ENCODE peak calls at places on chromosome 17, in four cellular contexts. F is CD8-positive, alpha-beta T cell; V is fibroblast of the aortic adventitia; I is brain microvascular endothelial cell. S is an unnamed sample.
A peak's percentile ranks its signal among the peaks of the same experiment; 100 is the strongest.

GRCh38 chr17:45228985-45229517 is 7.4 kb downstream of the FMNL1 start:
- DNase-seq in I (peak; percentile 77), F (peak; percentile 83), V (peak; percentile 93), S (peak; percentile 96)

GRCh38 chr17:38590988-38591758 is 14.6 kb downstream of the SRCIN1 start:
- DNase-seq in F (no peak), V (no peak), I (no peak), S (no peak)

GRCh38 chr17:32318071-32318470 is 23.9 kb downstream of the C17orf75 start:
- DNase-seq in F (no peak), V (no peak), I (no peak), S (no peak)

GRCh38 chr17:40538019-40538935 is 27.0 kb downstream of the CCR7 start:
- DNase-seq in I (no peak), F (no peak), V (no peak), S (no peak)

GRCh38 chr17:1078831-1079561 is 82.1 kb downstream of the TIMM22 start:
- DNase-seq in V (no peak), I (no peak), F (no peak), S (no peak)

GRCh38 chr17:34486781-34487180 is 92.6 kb upstream of the TMEM132E start:
- DNase-seq in V (no peak), F (no peak), I (no peak), S (no peak)

GRCh38 chr17:71402007-71402406 is 718.8 kb upstream of the SOX9 start:
- DNase-seq in F (no peak), V (no peak), I (no peak), S (no peak)

GRCh38 chr17:44881145-44881544 is 18.1 kb downstream of the EFTUD2 start:
- DNase-seq in V (no peak), F (no peak), I (no peak), S (no peak)

GRCh38 chr17:19494961-19495806 is 38.5 kb upstream of the SLC47A1 start:
- DNase-seq in I (no peak), V (no peak), F (no peak), S (no peak)

GRCh38 chr17:10628756-10629155 is 28.4 kb downstream of the MYH3 start:
- DNase-seq in I (no peak), F (no peak), V (no peak), S (no peak)

GRCh38 chr17:422196-422930 is 69.8 kb upstream of the RPH3AL start:
- DNase-seq in V (no peak), F (no peak), I (no peak), S (no peak)

GRCh38 chr17:28554565-28554964 is 2.1 kb upstream of the UNC119 start:
- DNase-seq in I (no peak), F (no peak), V (peak; percentile 11), S (no peak)

GRCh38 chr17:41567317-41567716 is 4.5 kb downstream of the KRT9 start:
- DNase-seq in I (no peak), F (no peak), V (no peak), S (no peak)

GRCh38 chr17:55664287-55664686 is 58.4 kb downstream of the TMEM100 start:
- DNase-seq in V (no peak), F (no peak), I (no peak), S (no peak)

GRCh38 chr17:81039854-81040758 is 5.2 kb downstream of the BAIAP2 start:
- DNase-seq in V (peak; percentile 57), F (no peak), I (peak; percentile 52), S (peak; percentile 62)

GRCh38 chr17:31314788-31315105 is 893 bp upstream of the EVI2B start:
- DNase-seq in F (no peak), V (no peak), I (no peak), S (no peak)

GRCh38 chr17:27793906-27794380 is 6.4 kb downstream of the NOS2 start:
- DNase-seq in I (no peak), F (no peak), V (no peak), S (no peak)

GRCh38 chr17:79926002-79926307 is 86.7 kb upstream of the CBX4 start:
- DNase-seq in F (no peak), V (no peak), I (no peak), S (no peak)

GRCh38 chr17:3447625-3448024 is 14.0 kb upstream of the OR1E2 start:
- DNase-seq in V (no peak), I (no peak), F (no peak), S (peak; percentile 19)

GRCh38 chr17:39653662-39654331 is 11.4 kb upstream of the TCAP start:
- DNase-seq in F (peak; percentile 81), V (peak; percentile 36), I (peak; percentile 22), S (peak; percentile 48)

GRCh38 chr17:55237826-55238196 is 26.9 kb upstream of the HLF start:
- DNase-seq in V (no peak), F (no peak), I (no peak), S (no peak)

GRCh38 chr17:81415681-81416080 is 20.4 kb downstream of the BAHCC1 start:
- DNase-seq in I (no peak), V (no peak), F (no peak), S (no peak)

GRCh38 chr17:37828313-37829124 is 83.7 kb upstream of the HNF1B start:
- DNase-seq in I (no peak), V (no peak), F (no peak), S (peak; percentile 13)

GRCh38 chr17:40309031-40309937 is at the start of gene RARA:
- DNase-seq in V (peak; percentile 38), F (peak; percentile 55), I (no peak), S (peak; percentile 47)

GRCh38 chr17:18119938-18120337 is 11.4 kb downstream of the MYO15A start:
- DNase-seq in V (no peak), I (no peak), F (no peak), S (no peak)

GRCh38 chr17:59962739-59963318 is 1.7 kb downstream of the RNFT1 start:
- DNase-seq in I (no peak), V (no peak), F (no peak), S (no peak)

GRCh38 chr17:1055751-1056645 is 59.1 kb downstream of the TIMM22 start:
- DNase-seq in F (peak; percentile 47), I (peak; percentile 64), V (peak; percentile 62), S (peak; percentile 68)

GRCh38 chr17:73907601-73907910 is 263.3 kb upstream of the SDK2 start:
- DNase-seq in I (no peak), F (no peak), V (no peak), S (no peak)

GRCh38 chr17:8189041-8189710 is 804 bp downstream of the BORCS6 start:
- DNase-seq in I (peak; percentile 5), F (peak; percentile 34), V (peak; percentile 19), S (no peak)

GRCh38 chr17:66275651-66276050 is 26.8 kb upstream of the PRKCA start:
- DNase-seq in V (peak; percentile 98), F (no peak), I (peak; percentile 91), S (peak; percentile 92)

GRCh38 chr17:66270106-66270505 is 32.3 kb upstream of the PRKCA start:
- DNase-seq in V (no peak), F (no peak), I (no peak), S (no peak)

GRCh38 chr17:66273391-66273722 is 29.1 kb upstream of the PRKCA start:
- DNase-seq in V (no peak), F (no peak), I (no peak), S (no peak)

GRCh38 chr17:66271512-66271911 is 30.9 kb upstream of the PRKCA start:
- DNase-seq in V (no peak), F (no peak), I (no peak), S (no peak)

GRCh38 chr17:66272699-66273390 is 29.6 kb upstream of the PRKCA start:
- DNase-seq in V (peak; percentile 97), F (no peak), I (peak; percentile 51), S (peak; percentile 65)
- H3K4me3 ChIP-seq in V (peak overlapping the region; percentile 9), F (no peak overlapping the region), I (no peak overlapping the region), S (peak overlapping the region; percentile 0)

GRCh38 chr17:78573955-78574354 is 3.2 kb downstream of the DNAH17 start:
- DNase-seq in V (no peak), F (no peak), I (no peak), S (no peak)
- TF ChIP-seq CTCF in V (no peak), F (no peak), I (no peak), S (no peak)

DNA sequence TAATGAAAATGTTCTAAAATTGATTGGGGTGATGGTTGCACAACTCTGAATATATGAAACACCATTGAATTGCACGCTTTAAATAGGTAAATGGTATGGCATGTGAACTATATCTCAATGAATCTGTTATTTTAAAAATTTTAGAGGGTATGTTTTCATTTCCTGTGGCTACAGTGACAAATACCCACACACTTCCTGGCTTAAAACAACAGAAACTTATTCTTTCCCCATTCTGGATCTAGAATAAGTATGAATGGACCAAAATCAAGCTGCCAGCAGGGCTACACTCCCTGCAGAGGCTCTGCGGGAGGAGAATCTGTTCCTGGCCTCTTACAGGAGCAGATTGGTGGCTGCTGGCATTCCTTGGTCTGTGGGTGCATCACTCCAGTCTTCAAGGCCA is 11.3 kb upstream of the PECAM1 start:
- DNase-seq in I (no peak), F (no peak), V (no peak), S (no peak)
- H3K4me3 ChIP-seq in I (no peak overlapping the region), F (peak overlapping the region; percentile 21), V (no peak overlapping the region), S (no peak overlapping the region)

GRCh38 chr17:48561894-48562810 is 16.0 kb downstream of the HOXB4 start:
- DNase-seq in I (no peak), V (no peak), F (no peak), S (no peak)
- TF ChIP-seq CTCF in I (peak; percentile 65), V (peak; percentile 53), F (no peak), S (peak; percentile 35)

GRCh38 chr17:65556014-65556909 is 5.2 kb downstream of the AXIN2 start:
- DNase-seq in I (peak; percentile 52), V (peak; percentile 64), F (peak; percentile 95), S (peak; percentile 72)
- H3K4me3 ChIP-seq in I (no peak overlapping the region), V (peak overlapping the region; percentile 48), F (peak overlapping the region; percentile 31), S (peak overlapping the region; percentile 27)

DNA sequence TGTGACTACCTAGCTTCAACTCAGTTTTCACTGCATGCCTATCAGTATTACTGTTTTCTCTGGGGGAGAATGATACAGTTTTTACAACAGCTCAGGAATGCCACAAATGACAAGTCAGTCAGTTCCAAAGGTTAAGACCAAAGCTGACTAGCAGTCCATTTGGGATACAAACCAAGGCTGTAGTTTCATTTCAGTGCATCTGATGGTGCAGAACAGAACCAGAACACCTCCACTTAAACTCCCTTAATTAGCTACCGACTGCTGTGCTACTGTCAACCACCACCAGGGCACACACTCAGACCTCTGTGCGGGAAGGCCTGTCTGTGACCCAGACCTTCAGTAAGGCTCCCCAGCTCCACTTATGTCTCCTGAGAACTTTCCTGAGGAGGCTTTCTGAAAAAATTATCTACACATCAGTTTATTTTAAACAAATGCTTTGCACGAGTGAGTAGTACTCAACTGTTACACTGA is 20.4 kb downstream of the NFE2L1 start:
- DNase-seq in I (peak; percentile 28), V (peak; percentile 59), F (no peak), S (peak; percentile 39)
- TF ChIP-seq CTCF in I (peak; percentile 75), V (peak; percentile 57), F (no peak), S (peak; percentile 48)

S was measured in fibroblast of pulmonary artery.